ENCODE peak calls at places on chromosomes 1 and 21, in four cellular contexts. L is A549, M is tibial nerve, U is stomach. R is an unnamed sample. For H3K4me1, the result is how much of the 10 kb centered on the place peaks cover.

GRCh38 chr1:3745071-3745470 is 7.2 kb upstream of the CCDC27 start:
- DNase-seq in L (no peak), U (no peak), M (no peak), R (no peak)

GRCh38 chr1:2378956-2379732 is 12.2 kb downstream of the MORN1 start:
- DNase-seq in L (no peak), U (no peak), M (no peak), R (no peak)

GRCh38 chr1:108708726-108709660 is 3.7 kb upstream of the FNDC7 start:
- DNase-seq in M (no peak), U (no peak), L (peak), R (no peak)

GRCh38 chr1:55428944-55429931 is 214.1 kb upstream of the USP24 start:
- DNase-seq in L (peak), U (peak), M (peak), R (no peak)

GRCh38 chr21:35163381-35163780 is 114.3 kb upstream of the RUNX1 start:
- DNase-seq in M (no peak), U (no peak), L (no peak), R (no peak)

GRCh38 chr1:66354311-66354922 is 179.5 kb upstream of the SGIP1 start:
- DNase-seq in M (no peak), U (no peak), L (no peak), R (no peak)

GRCh38 chr1:93113127-93113526 is 34.0 kb downstream of the MTF2 start:
- DNase-seq in M (no peak), U (no peak), L (no peak), R (no peak)

GRCh38 chr1:59673575-59674467 is 140.9 kb upstream of the HOOK1 start:
- DNase-seq in M (no peak), L (no peak), U (peak), R (no peak)

GRCh38 chr1:86378813-86379212 is 17.3 kb downstream of the ODF2L start:
- DNase-seq in M (no peak), U (no peak), L (no peak), R (no peak)

GRCh38 chr1:85502171-85502570 is 37.2 kb upstream of the DDAH1 start:
- DNase-seq in L (no peak), U (no peak), M (no peak), R (no peak)

GRCh38 chr1:20787775-20788488 is 825 bp upstream of the HP1BP3 start:
- DNase-seq in U (no peak), L (peak), M (no peak), R (no peak)

GRCh38 chr1:178938959-178939317 is 68.1 kb upstream of the ANGPTL1 start:
- DNase-seq in L (no peak), M (peak), U (no peak), R (no peak)

GRCh38 chr1:228354390-228355320 is 52.0 kb downstream of the TRIM11 start:
- DNase-seq in M (no peak), U (no peak), L (peak), R (no peak)

GRCh38 chr1:32727876-32728275 is 25.3 kb upstream of the SYNC start:
- DNase-seq in L (no peak), U (no peak), M (no peak), R (no peak)

GRCh38 chr1:32725595-32725942 is 23.0 kb upstream of the SYNC start:
- DNase-seq in M (no peak), U (no peak), L (no peak), R (no peak)

GRCh38 chr1:32728413-32729077 is 26.0 kb upstream of the SYNC start:
- DNase-seq in L (no peak), M (no peak), U (no peak), R (no peak)

GRCh38 chr1:32729254-32730046 is 26.9 kb upstream of the SYNC start:
- DNase-seq in U (no peak), L (peak), M (no peak), R (no peak)

GRCh38 chr1:32724678-32725594 is 22.4 kb upstream of the SYNC start:
- DNase-seq in U (peak), M (peak), L (peak), R (no peak)
- H3K27ac ChIP-seq in U (no peak), M (no peak), L (peak), R (no peak)

GRCh38 chr1:234584431-234584805 is 25.6 kb downstream of the IRF2BP2 start:
- DNase-seq in M (no peak), U (no peak), L (no peak), R (no peak)

GRCh38 chr1:234582186-234582585 is 27.8 kb downstream of the IRF2BP2 start:
- DNase-seq in L (no peak), M (no peak), U (no peak), R (no peak)

GRCh38 chr1:234581063-234581714 is 28.8 kb downstream of the IRF2BP2 start:
- DNase-seq in M (no peak), L (no peak), U (no peak), R (no peak)

GRCh38 chr1:234583755-234584430 is 26.1 kb downstream of the IRF2BP2 start:
- DNase-seq in L (no peak), U (peak), M (no peak), R (no peak)

DNA sequence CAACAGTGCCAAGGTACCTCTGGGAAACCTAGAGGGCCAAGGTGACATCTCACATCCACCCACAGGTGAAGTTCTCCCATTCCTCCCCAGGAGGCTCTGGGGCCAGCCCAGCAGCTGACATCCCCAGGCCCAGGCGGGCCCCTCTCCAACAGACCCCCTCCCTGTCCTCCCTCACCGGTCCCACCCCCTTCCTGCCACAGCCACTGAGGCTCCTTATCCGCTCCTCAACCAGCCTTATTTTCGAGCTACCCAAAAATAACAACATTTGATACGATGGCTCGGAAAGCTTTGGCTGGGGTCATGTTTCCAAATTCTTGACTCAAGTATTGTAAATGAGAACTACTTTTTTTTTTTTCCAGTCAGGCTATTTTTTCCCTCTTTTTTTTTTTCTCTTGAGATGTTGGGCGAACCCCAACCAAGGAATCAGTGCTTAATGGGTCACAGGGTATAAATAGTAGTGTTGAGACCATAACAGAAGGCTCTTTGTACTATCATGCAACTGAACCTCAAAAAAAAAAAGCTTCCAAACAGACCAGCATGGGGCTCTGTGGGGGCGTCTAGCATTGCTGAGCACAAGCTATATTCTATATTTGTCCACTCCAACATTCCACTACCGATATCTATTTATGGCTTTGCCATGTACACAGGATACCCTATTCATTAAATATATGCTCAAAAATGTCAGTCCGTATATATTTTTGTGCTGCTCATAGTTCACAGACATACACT is 27.2 kb downstream of the IRF2BP2 start:
- DNase-seq in L (no peak), M (no peak), U (no peak), R (no peak)
- H3K4me3 ChIP-seq in L (no peak), M (no peak), U (no peak), R (no peak)

DNA sequence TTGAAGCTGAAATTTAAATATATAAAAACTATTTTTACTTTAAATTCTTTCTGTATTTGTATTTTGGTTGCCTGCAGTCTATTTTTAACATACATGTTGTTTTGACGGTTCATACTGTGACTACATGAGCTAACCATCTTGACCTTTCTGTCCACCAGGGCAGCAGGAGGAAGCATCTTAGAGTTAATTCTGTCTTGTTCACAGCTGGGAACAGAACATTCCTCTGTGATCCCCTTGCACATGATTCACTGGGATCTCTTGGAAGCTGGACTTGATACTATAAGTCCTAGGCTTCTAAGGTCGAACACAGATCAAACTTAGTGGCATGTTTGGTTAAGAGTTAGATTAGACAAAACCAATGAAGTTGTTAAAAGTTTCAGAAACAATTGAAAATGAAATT is 99.7 kb downstream of the NFIA start:
- DNase-seq in M (peak), U (no peak), L (peak), R (no peak)
- H3K4me1 ChIP-seq in M (under half), U (under half), L (under half), R (under half)

DNA sequence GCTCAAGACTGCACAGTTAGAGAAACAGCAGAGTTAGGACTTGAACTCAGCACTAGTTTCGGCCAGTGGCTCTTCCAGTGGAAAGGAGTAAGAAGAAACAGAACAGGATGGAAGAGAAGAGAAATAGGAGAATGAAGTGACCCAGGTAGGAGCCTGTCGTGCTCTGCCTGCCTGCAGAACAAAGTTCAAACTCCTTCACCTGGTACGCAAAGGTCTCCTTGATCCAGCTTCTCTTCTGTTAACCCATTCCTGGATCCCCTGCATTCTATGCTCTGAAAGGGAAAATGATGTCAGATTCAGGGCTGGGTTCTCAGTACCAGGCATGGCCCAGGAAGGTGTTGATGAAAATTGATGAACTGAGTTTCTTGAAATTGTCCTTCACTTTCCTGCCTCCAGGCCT is 3.9 kb downstream of the FAM229A start:
- DNase-seq in U (no peak), M (no peak), L (no peak), R (no peak)
- H3K27ac ChIP-seq in U (no peak), M (no peak), L (no peak), R (no peak)

GRCh38 chr1:235067396-235068154 is 61.1 kb downstream of the TOMM20 start:
- DNase-seq in U (peak), L (peak), M (peak), R (no peak)
- H3K4me3 ChIP-seq in U (no peak), L (peak), M (no peak), R (no peak)

GRCh38 chr1:27560271-27561125 is 43.4 kb downstream of the AHDC1 start:
- DNase-seq in M (no peak), U (no peak), L (no peak), R (no peak)
- H3K4me1 ChIP-seq in M (half or more), U (half or more), L (half or more), R (under half)

DNA sequence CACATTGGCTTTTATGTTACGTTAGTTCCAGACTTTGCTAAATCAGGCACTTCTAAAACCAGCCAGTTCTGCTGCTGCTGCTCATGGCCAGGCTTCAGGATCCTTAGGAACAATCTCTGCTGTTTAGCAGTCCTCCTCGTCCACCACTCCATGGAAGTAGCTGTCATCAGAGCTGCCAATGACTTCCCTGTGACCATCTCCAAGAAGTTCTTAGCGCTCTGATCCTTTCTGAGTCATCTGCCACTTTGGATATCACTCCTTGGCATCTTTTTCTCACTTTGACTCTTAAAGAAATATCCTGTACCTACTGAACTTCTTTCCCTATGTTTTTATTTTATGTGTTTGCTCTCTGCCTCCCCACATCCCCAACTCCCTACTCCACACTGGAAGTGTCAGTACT is 14.7 kb upstream of the IRF2BP2 start:
- DNase-seq in U (no peak), L (no peak), M (no peak), R (no peak)
- H3K27ac ChIP-seq in U (peak), L (peak), M (no peak), R (no peak)

R was measured in iPS DF 6.9.